ENCODE peak calls at places on chromosomes 1 and 21, in five cellular contexts. I is heart right ventricle, W is iris pigment epithelial cell, Q is right cardiac atrium, J is progenitor cell of endocrine pancreas. M is an unnamed sample.
A peak's percentile ranks its signal among the peaks of the same experiment; 100 is the strongest.

GRCh38 chr1:152227310-152227928 is 3.4 kb upstream of the HRNR start:
- DNase-seq in I (no peak), W (peak; percentile 42), Q (no peak), J (no peak), M (no peak)

GRCh38 chr1:78718566-78718965 is 68.9 kb downstream of the IFI44 start:
- DNase-seq in I (no peak), W (peak; percentile 56), Q (no peak), J (no peak), M (no peak)

GRCh38 chr1:47914952-47915676 is 82.1 kb downstream of the TRABD2B start:
- DNase-seq in I (no peak), W (no peak), Q (no peak), J (no peak), M (no peak)

GRCh38 chr1:36553591-36554417 is 71.1 kb upstream of the CSF3R start:
- DNase-seq in I (peak; percentile 43), W (peak; percentile 45), Q (peak; percentile 74), J (peak; percentile 72), M (peak; percentile 29)

GRCh38 chr1:84997667-84998600 is 1.0 kb upstream of the MCOLN2 start:
- DNase-seq in I (no peak), W (peak; percentile 20), Q (no peak), J (no peak), M (peak; percentile 57)

GRCh38 chr1:232084584-232085223 is 458.1 kb downstream of the DISC1 start:
- DNase-seq in I (no peak), W (peak; percentile 14), Q (no peak), J (peak; percentile 49), M (no peak)

GRCh38 chr1:212752256-212752933 is 39.2 kb downstream of the NSL1 start:
- DNase-seq in I (no peak), W (peak; percentile 52), Q (no peak), J (no peak), M (no peak)

GRCh38 chr1:207069059-207069458 is 16.0 kb downstream of the PFKFB2 start:
- DNase-seq in I (no peak), W (no peak), Q (no peak), J (no peak), M (no peak)

GRCh38 chr1:193741228-193741627 is 554.8 kb upstream of the B3GALT2 start:
- DNase-seq in I (no peak), W (no peak), Q (no peak), J (no peak), M (no peak)

GRCh38 chr1:217734973-217735372 is 103.8 kb downstream of the SPATA17 start:
- DNase-seq in I (no peak), W (no peak), Q (no peak), J (no peak), M (no peak)

GRCh38 chr1:179817789-179818188 is 59.8 kb downstream of the TOR1AIP2 start:
- DNase-seq in I (peak; percentile 48), W (peak; percentile 18), Q (peak; percentile 89), J (no peak), M (no peak)

GRCh38 chr1:170461762-170462384 is 70.1 kb upstream of the GORAB start:
- DNase-seq in I (peak; percentile 6), W (peak; percentile 37), Q (no peak), J (no peak), M (no peak)

GRCh38 chr1:38402230-38402815 is 355.7 kb upstream of the POU3F1 start:
- DNase-seq in I (no peak), W (no peak), Q (no peak), J (no peak), M (no peak)

GRCh38 chr1:183879477-183879876 is 74.6 kb downstream of the RGL1 start:
- DNase-seq in I (no peak), W (peak; percentile 41), Q (no peak), J (no peak), M (no peak)

GRCh38 chr1:46136711-46137110 is 4.3 kb upstream of the PIK3R3 start:
- DNase-seq in I (no peak), W (no peak), Q (no peak), J (no peak), M (no peak)

GRCh38 chr1:147726161-147726560 is 34.2 kb downstream of the GJA5 start:
- DNase-seq in I (no peak), W (no peak), Q (no peak), J (no peak), M (no peak)

GRCh38 chr1:194331758-194332157 is 1145.3 kb upstream of the B3GALT2 start:
- DNase-seq in I (no peak), W (peak; percentile 3), Q (no peak), J (no peak), M (no peak)

GRCh38 chr21:38839683-38840286 is 34.1 kb downstream of the ETS2 start:
- DNase-seq in I (no peak), W (peak; percentile 99), Q (no peak), J (no peak), M (no peak)

GRCh38 chr1:225835752-225836151 is 25.8 kb downstream of the EPHX1 start:
- DNase-seq in I (peak; percentile 63), W (peak; percentile 46), Q (peak; percentile 86), J (no peak), M (no peak)

GRCh38 chr1:15201849-15202551 is 45.0 kb upstream of the FHAD1 start:
- DNase-seq in I (no peak), W (no peak), Q (no peak), J (no peak), M (no peak)

GRCh38 chr1:30778156-30778978 is 20.8 kb upstream of the LAPTM5 start:
- DNase-seq in I (no peak), W (peak; percentile 97), Q (peak; percentile 58), J (no peak), M (no peak)

GRCh38 chr1:176379626-176380339 is 83.2 kb upstream of the PAPPA2 start:
- DNase-seq in I (no peak), W (peak; percentile 12), Q (no peak), J (no peak), M (no peak)

GRCh38 chr1:54796902-54797301 is 4.2 kb downstream of the TTC22 start:
- DNase-seq in I (no peak), W (no peak), Q (no peak), J (no peak), M (no peak)

GRCh38 chr1:16145988-16146887 is 9.6 kb downstream of the EPHA2 start:
- DNase-seq in I (peak; percentile 90), W (peak; percentile 97), Q (peak; percentile 93), J (peak; percentile 75), M (no peak)